ENCODE peak calls at places on chromosomes 12 and 14, in six cellular contexts. One of them, this sample, is unnamed.

GRCh38 chr12:53956251-53956887 is 1.7 kb downstream of the HOXC12 start:
- DNase-seq in mesenchymal stem cell: no peak
- DNase-seq in coronary artery: no peak
- DNase-seq in AG10803: no peak
- DNase-seq in GM12865: no peak
- DNase-seq in cardiac fibroblast: no peak
- DNase-seq in this sample: no peak

GRCh38 chr12:49331360-49332222 is 5.4 kb downstream of the C1QL4 start:
- DNase-seq in AG10803: peak; percentile 68
- DNase-seq in coronary artery: peak; percentile 76
- DNase-seq in mesenchymal stem cell: peak; percentile 86
- DNase-seq in GM12865: no peak
- DNase-seq in cardiac fibroblast: peak; percentile 84
- DNase-seq in this sample: peak; percentile 86

GRCh38 chr14:70893062-70893841 is 14.0 kb upstream of the PCNX1 start:
- DNase-seq in coronary artery: no peak
- DNase-seq in cardiac fibroblast: no peak
- DNase-seq in GM12865: no peak
- DNase-seq in AG10803: no peak
- DNase-seq in mesenchymal stem cell: no peak
- DNase-seq in this sample: no peak

GRCh38 chr12:80937391-80938238 is at the start of gene LIN7A:
- DNase-seq in cardiac fibroblast: peak; percentile 54
- DNase-seq in coronary artery: peak; percentile 70
- DNase-seq in AG10803: peak; percentile 17
- DNase-seq in mesenchymal stem cell: peak; percentile 57
- DNase-seq in GM12865: peak; percentile 13
- DNase-seq in this sample: no peak

GRCh38 chr12:131101703-131102492 is 148.2 kb downstream of the ADGRD1 start:
- DNase-seq in GM12865: peak; percentile 68
- DNase-seq in coronary artery: no peak
- DNase-seq in cardiac fibroblast: no peak
- DNase-seq in AG10803: no peak
- DNase-seq in mesenchymal stem cell: no peak
- DNase-seq in this sample: no peak

GRCh38 chr12:48078901-48079300 is 27.0 kb downstream of the SENP1 start:
- DNase-seq in GM12865: no peak
- DNase-seq in mesenchymal stem cell: peak; percentile 52
- DNase-seq in AG10803: peak; percentile 70
- DNase-seq in cardiac fibroblast: peak; percentile 76
- DNase-seq in coronary artery: no peak
- DNase-seq in this sample: no peak

GRCh38 chr12:52600941-52601481 is at the start of gene KRT72:
- DNase-seq in GM12865: no peak
- DNase-seq in mesenchymal stem cell: no peak
- DNase-seq in coronary artery: peak; percentile 50
- DNase-seq in cardiac fibroblast: no peak
- DNase-seq in AG10803: no peak
- DNase-seq in this sample: peak; percentile 82

GRCh38 chr12:108825205-108825950 is 32.0 kb downstream of the SSH1 start:
- DNase-seq in cardiac fibroblast: peak; percentile 73
- DNase-seq in GM12865: peak; percentile 24
- DNase-seq in mesenchymal stem cell: peak; percentile 95
- DNase-seq in coronary artery: no peak
- DNase-seq in AG10803: peak; percentile 61
- DNase-seq in this sample: no peak

GRCh38 chr12:24724765-24725307 is 224.1 kb downstream of the BCAT1 start:
- DNase-seq in GM12865: no peak
- DNase-seq in mesenchymal stem cell: no peak
- DNase-seq in cardiac fibroblast: no peak
- DNase-seq in coronary artery: no peak
- DNase-seq in AG10803: no peak
- DNase-seq in this sample: no peak

GRCh38 chr12:117968826-117969659 is at the start of gene KSR2:
- DNase-seq in AG10803: peak; percentile 21
- DNase-seq in mesenchymal stem cell: no peak
- DNase-seq in coronary artery: no peak
- DNase-seq in cardiac fibroblast: peak; percentile 16
- DNase-seq in GM12865: peak; percentile 73
- DNase-seq in this sample: no peak

GRCh38 chr12:120327593-120327992 is at the start of gene PLA2G1B:
- DNase-seq in GM12865: no peak
- DNase-seq in cardiac fibroblast: no peak
- DNase-seq in AG10803: no peak
- DNase-seq in coronary artery: no peak
- DNase-seq in mesenchymal stem cell: no peak
- DNase-seq in this sample: no peak

GRCh38 chr12:119666226-119666808 is 1.6 kb upstream of the PRKAB1 start:
- DNase-seq in GM12865: peak; percentile 54
- DNase-seq in AG10803: no peak
- DNase-seq in coronary artery: no peak
- DNase-seq in mesenchymal stem cell: no peak
- DNase-seq in cardiac fibroblast: no peak
- DNase-seq in this sample: no peak

GRCh38 chr14:60862283-60862682 is 118.6 kb downstream of the TRMT5 start:
- DNase-seq in cardiac fibroblast: peak; percentile 11
- DNase-seq in coronary artery: no peak
- DNase-seq in GM12865: no peak
- DNase-seq in mesenchymal stem cell: peak; percentile 3
- DNase-seq in AG10803: peak; percentile 1
- DNase-seq in this sample: no peak
- H3K4me3 ChIP-seq in cardiac fibroblast: no peak overlapping the region
- H3K4me3 ChIP-seq in coronary artery: no peak overlapping the region
- H3K4me3 ChIP-seq in GM12865: no peak overlapping the region
- H3K4me3 ChIP-seq in mesenchymal stem cell: no peak overlapping the region
- H3K4me3 ChIP-seq in AG10803: no peak overlapping the region
- H3K4me3 ChIP-seq in this sample: no peak overlapping the region

GRCh38 chr12:19205120-19205519 is 75.6 kb downstream of the PLEKHA5 start:
- DNase-seq in mesenchymal stem cell: no peak
- DNase-seq in AG10803: no peak
- DNase-seq in GM12865: no peak
- DNase-seq in cardiac fibroblast: no peak
- DNase-seq in coronary artery: no peak
- DNase-seq in this sample: no peak
- H3K4me3 ChIP-seq in mesenchymal stem cell: peak overlapping the region; percentile 49
- H3K4me3 ChIP-seq in AG10803: peak overlapping the region; percentile 43
- H3K4me3 ChIP-seq in GM12865: no peak overlapping the region
- H3K4me3 ChIP-seq in cardiac fibroblast: no peak overlapping the region
- H3K4me3 ChIP-seq in coronary artery: no peak overlapping the region
- H3K4me3 ChIP-seq in this sample: peak overlapping the region; percentile 10

GRCh38 chr12:93838180-93838579 is 161.0 kb downstream of the CRADD start:
- DNase-seq in coronary artery: no peak
- DNase-seq in GM12865: no peak
- DNase-seq in mesenchymal stem cell: no peak
- DNase-seq in cardiac fibroblast: no peak
- DNase-seq in AG10803: no peak
- DNase-seq in this sample: peak; percentile 12

GRCh38 chr12:93839076-93839475 is 161.9 kb downstream of the CRADD start:
- DNase-seq in AG10803: no peak
- DNase-seq in mesenchymal stem cell: peak; percentile 20
- DNase-seq in GM12865: no peak
- DNase-seq in coronary artery: no peak
- DNase-seq in cardiac fibroblast: no peak
- DNase-seq in this sample: no peak

GRCh38 chr12:93844385-93844784 is 167.2 kb downstream of the CRADD start:
- DNase-seq in coronary artery: no peak
- DNase-seq in cardiac fibroblast: no peak
- DNase-seq in GM12865: no peak
- DNase-seq in mesenchymal stem cell: no peak
- DNase-seq in AG10803: no peak
- DNase-seq in this sample: peak; percentile 62

GRCh38 chr12:93836616-93837260 is 159.6 kb downstream of the CRADD start:
- DNase-seq in coronary artery: no peak
- DNase-seq in GM12865: no peak
- DNase-seq in cardiac fibroblast: peak; percentile 12
- DNase-seq in mesenchymal stem cell: no peak
- DNase-seq in AG10803: no peak
- DNase-seq in this sample: peak; percentile 50

DNA sequence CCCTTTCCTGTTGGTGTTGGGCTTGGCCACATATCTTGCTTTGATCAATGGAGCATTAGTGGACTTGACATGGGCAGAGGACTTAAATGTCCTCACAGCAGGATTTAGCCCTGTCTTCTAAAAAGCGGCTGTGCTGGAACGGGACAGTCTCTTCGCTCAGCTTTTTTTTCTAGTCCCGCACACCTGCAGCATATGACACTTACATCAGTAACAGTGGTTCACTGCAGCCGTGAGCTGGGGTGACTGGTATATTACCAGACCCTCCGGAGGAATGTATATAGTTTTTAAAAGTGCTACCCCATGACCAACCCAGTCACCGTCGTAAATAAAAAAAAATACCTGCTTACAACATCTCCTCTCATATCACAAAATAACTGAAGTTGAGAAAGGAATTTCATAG is 164.5 kb downstream of the CRADD start:
- DNase-seq in GM12865: no peak
- DNase-seq in mesenchymal stem cell: no peak
- DNase-seq in coronary artery: no peak
- DNase-seq in AG10803: no peak
- DNase-seq in cardiac fibroblast: no peak
- DNase-seq in this sample: peak; percentile 75
- H3K4me3 ChIP-seq in GM12865: no peak overlapping the region
- H3K4me3 ChIP-seq in mesenchymal stem cell: no peak overlapping the region
- H3K4me3 ChIP-seq in coronary artery: no peak overlapping the region
- H3K4me3 ChIP-seq in AG10803: no peak overlapping the region
- H3K4me3 ChIP-seq in cardiac fibroblast: no peak overlapping the region
- H3K4me3 ChIP-seq in this sample: no peak overlapping the region

DNA sequence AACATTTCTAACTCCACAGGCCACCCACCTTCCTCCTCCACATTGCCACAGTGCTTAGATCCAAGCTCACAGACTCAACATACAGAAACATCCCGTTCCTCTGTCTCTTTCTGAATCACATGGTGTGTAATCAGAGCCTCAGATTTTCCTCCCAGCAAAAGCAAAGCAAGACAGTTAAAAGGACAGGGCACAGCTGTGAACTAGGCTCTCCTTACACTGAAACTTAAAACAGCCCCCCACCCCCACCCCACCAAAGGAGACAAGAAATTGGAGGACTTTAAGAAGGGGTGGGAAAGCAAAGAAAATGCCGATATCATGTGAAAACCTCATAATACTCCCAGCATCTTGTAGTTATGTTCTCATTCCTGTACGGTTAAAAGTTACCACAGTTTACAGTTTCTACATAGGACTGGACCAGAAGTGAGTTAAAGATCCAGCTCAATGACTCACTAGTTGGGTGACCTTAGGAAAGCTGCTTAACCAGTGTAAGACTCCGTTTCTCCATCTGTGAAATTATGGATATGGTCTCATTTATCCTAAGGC is 4.8 kb downstream of the YBX3 start:
- DNase-seq in mesenchymal stem cell: peak; percentile 90
- DNase-seq in cardiac fibroblast: peak; percentile 81
- DNase-seq in AG10803: peak; percentile 72
- DNase-seq in GM12865: no peak
- DNase-seq in coronary artery: no peak
- DNase-seq in this sample: no peak
- H3K4me3 ChIP-seq in mesenchymal stem cell: peak overlapping the region; percentile 99
- H3K4me3 ChIP-seq in cardiac fibroblast: peak overlapping the region; percentile 22
- H3K4me3 ChIP-seq in AG10803: peak overlapping the region; percentile 20
- H3K4me3 ChIP-seq in GM12865: no peak overlapping the region
- H3K4me3 ChIP-seq in coronary artery: peak overlapping the region; percentile 41
- H3K4me3 ChIP-seq in this sample: peak overlapping the region; percentile 28